ENCODE peak calls at places on chromosomes 4 and X, in eight cellular contexts. R is bronchial epithelial cell; N is mucosa of descending colon; E is left ventricle myocardium inferior; K is CD8-positive, alpha-beta T cell; Q is epithelial cell of proximal tubule; I is fibroblast of villous mesenchyme; G is BJ. W is an unnamed sample.

GRCh38 chr4:186932631-186933150 is 209.0 kb upstream of the FAT1 start:
- DNase-seq in R (peak; percentile 39), N (no peak), E (no peak), K (no peak), Q (no peak), I (peak; percentile 81), G (peak; percentile 74), W (no peak)

GRCh38 chr4:10281996-10282395 is 165.4 kb upstream of the WDR1 start:
- DNase-seq in R (peak; percentile 75), N (no peak), E (no peak), K (no peak), Q (no peak), I (no peak), G (no peak), W (peak; percentile 35)

GRCh38 chr4:83281326-83281725 is 3.3 kb downstream of the COQ2 start:
- DNase-seq in R (no peak), N (no peak), E (no peak), K (no peak), Q (no peak), I (no peak), G (no peak), W (no peak)

GRCh38 chr4:11487876-11488545 is 59.3 kb upstream of the HS3ST1 start:
- DNase-seq in R (peak; percentile 65), N (no peak), E (no peak), K (no peak), Q (no peak), I (peak; percentile 86), G (no peak), W (peak; percentile 69)

GRCh38 chr4:95304898-95305297 is 243.9 kb downstream of the UNC5C start:
- DNase-seq in R (peak; percentile 71), N (no peak), E (no peak), K (no peak), Q (peak; percentile 18), I (peak; percentile 70), G (no peak), W (peak; percentile 56)

GRCh38 chr4:56995525-56995924 is 16.8 kb downstream of the POLR2B start:
- DNase-seq in R (no peak), N (no peak), E (peak; percentile 69), K (no peak), Q (no peak), I (peak; percentile 88), G (peak; percentile 30), W (peak; percentile 14)

GRCh38 chr4:146654976-146655761 is 16.5 kb downstream of the POU4F2 start:
- DNase-seq in R (no peak), N (no peak), E (no peak), K (no peak), Q (no peak), I (peak; percentile 8), G (no peak), W (no peak)

GRCh38 chr4:139584784-139585183 is 28.8 kb upstream of the SETD7 start:
- DNase-seq in R (peak; percentile 37), N (no peak), E (no peak), K (no peak), Q (no peak), I (no peak), G (no peak), W (peak; percentile 65)

GRCh38 chr4:152970102-152970820 is 34.1 kb downstream of the FHDC1 start:
- DNase-seq in R (peak; percentile 94), N (no peak), E (no peak), K (no peak), Q (no peak), I (no peak), G (peak; percentile 57), W (peak; percentile 93)

GRCh38 chr4:90184560-90184959 is 57.4 kb downstream of the CCSER1 start:
- DNase-seq in R (no peak), N (no peak), E (no peak), K (no peak), Q (no peak), I (no peak), G (no peak), W (peak; percentile 20)

GRCh38 chrX:139058831-139059495 is 347.4 kb upstream of the FGF13 start:
- DNase-seq in R (peak; percentile 78), N (no peak), E (no peak), K (no peak), Q (peak; percentile 75), I (peak; percentile 7), G (no peak), W (peak; percentile 74)

GRCh38 chr4:74874785-74875367 is 58.0 kb upstream of the PARM1 start:
- DNase-seq in R (peak; percentile 78), N (no peak), E (no peak), K (no peak), Q (peak; percentile 33), I (peak; percentile 86), G (peak; percentile 4), W (peak; percentile 84)

GRCh38 chrX:9071031-9071650 is 37.2 kb upstream of the FAM9B start:
- DNase-seq in R (no peak), N (no peak), E (no peak), K (no peak), Q (no peak), I (no peak), G (no peak), W (peak; percentile 0)

GRCh38 chr4:76904646-76905190 is 6.8 kb upstream of the SOWAHB start:
- DNase-seq in R (peak; percentile 78), N (no peak), E (no peak), K (no peak), Q (no peak), I (no peak), G (no peak), W (peak; percentile 70)

GRCh38 chrX:18353931-18354368 is 538 bp downstream of the SCML2 start:
- DNase-seq in R (no peak), N (no peak), E (no peak), K (no peak), Q (no peak), I (no peak), G (no peak), W (no peak)

GRCh38 chrX:114611018-114611619 is 27.2 kb downstream of the HTR2C start:
- DNase-seq in R (peak; percentile 22), N (no peak), E (no peak), K (no peak), Q (no peak), I (peak; percentile 44), G (no peak), W (peak; percentile 44)

GRCh38 chr4:127709456-127709855 is 20.7 kb upstream of the SLC25A31 start:
- DNase-seq in R (peak; percentile 81), N (no peak), E (no peak), K (no peak), Q (no peak), I (no peak), G (no peak), W (peak; percentile 78)

GRCh38 chr4:8682725-8683124 is 90.2 kb downstream of the CPZ start:
- DNase-seq in R (no peak), N (no peak), E (no peak), K (no peak), Q (no peak), I (no peak), G (no peak), W (no peak)

GRCh38 chr4:8683462-8683861 is 90.9 kb downstream of the CPZ start:
- DNase-seq in R (no peak), N (no peak), E (no peak), K (no peak), Q (no peak), I (no peak), G (no peak), W (no peak)

GRCh38 chr4:8682296-8682695 is 89.7 kb downstream of the CPZ start:
- DNase-seq in R (no peak), N (no peak), E (no peak), K (no peak), Q (no peak), I (no peak), G (no peak), W (no peak)

GRCh38 chr4:8679032-8679431 is 86.5 kb downstream of the CPZ start:
- DNase-seq in R (no peak), N (no peak), E (no peak), K (no peak), Q (no peak), I (no peak), G (no peak), W (no peak)

DNA sequence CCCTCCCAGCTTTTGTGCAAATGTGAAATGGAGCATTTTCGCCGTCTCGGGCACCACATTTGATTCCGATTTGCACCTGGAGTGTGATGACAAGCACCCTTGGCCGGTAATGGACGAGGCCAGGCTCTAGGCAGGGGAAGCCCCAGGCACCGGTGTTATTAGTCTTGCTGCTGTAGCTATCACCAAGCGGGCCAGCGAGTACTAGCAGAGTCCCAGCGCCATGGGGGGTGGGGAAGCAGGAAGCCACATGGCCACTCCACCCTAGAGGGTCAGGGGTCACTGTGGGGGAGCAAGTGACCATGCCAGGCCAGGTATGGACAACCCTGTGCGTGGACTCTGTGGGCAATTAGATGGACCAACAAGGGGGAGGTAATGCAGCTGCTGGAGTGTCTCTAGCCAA is 88.8 kb downstream of the CPZ start:
- DNase-seq in R (no peak), N (no peak), E (no peak), K (no peak), Q (no peak), I (no peak), G (no peak), W (no peak)
- H3K4me3 ChIP-seq in R (no peak overlapping the region), N (no peak overlapping the region), E (no peak overlapping the region), K (no peak overlapping the region), Q (no peak overlapping the region), I (no peak overlapping the region), G (no peak overlapping the region), W (no peak overlapping the region)

DNA sequence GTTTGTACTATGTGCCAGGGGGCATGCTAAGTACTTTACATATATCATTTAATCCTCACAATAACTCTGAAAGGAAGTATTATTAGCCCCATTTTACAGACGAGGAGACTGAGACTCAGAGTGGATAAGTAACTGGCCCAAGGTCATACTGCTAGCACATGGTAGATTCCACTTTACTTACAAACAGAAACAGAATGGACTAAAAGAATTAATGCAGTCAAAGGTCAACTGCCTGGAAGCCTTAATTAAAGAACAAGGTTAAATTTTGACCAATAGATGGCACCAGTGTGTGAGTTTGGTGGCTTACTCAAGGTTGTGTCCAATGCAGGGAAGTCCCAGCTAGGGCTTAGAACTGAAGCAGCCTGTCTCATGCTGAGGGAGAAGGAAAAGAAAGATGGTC is 4.7 kb downstream of the RIPPLY1 start:
- DNase-seq in R (peak; percentile 61), N (no peak), E (no peak), K (no peak), Q (no peak), I (peak; percentile 69), G (no peak), W (peak; percentile 51)
- TF ChIP-seq CTCF in R (peak; percentile 38), N (no peak), E (peak; percentile 45), K (no peak), Q (peak; percentile 51), I (peak; percentile 31), G (peak; percentile 31), W (peak; percentile 32)

DNA sequence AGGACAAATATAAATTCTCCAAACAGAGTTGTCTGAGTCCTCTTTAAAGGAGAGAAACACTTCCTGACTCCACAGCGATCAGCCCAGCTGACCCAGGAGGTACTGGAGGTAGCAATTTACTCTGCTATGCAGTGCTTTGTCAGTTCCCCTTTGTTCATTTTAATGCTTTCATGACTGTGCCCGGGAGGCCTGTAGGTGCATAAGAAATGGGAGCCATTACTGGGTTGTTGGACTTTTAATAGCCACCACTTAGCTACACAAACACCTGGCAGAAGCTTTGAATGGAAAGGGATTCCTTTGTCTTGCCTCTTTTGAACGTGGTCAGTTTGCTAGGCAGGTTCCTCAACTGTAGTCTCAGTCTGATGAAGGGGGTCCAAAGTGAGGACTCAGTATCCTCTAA is 59.0 kb upstream of the AFF2 start:
- DNase-seq in R (no peak), N (no peak), E (no peak), K (no peak), Q (no peak), I (no peak), G (no peak), W (no peak)
- H3K4me3 ChIP-seq in R (no peak overlapping the region), N (no peak overlapping the region), E (no peak overlapping the region), K (no peak overlapping the region), Q (no peak overlapping the region), I (no peak overlapping the region), G (no peak overlapping the region), W (no peak overlapping the region)

GRCh38 chrX:56788717-56789122 is 59.7 kb downstream of the NBDY start:
- DNase-seq in R (peak; percentile 18), N (no peak), E (no peak), K (no peak), Q (no peak), I (no peak), G (no peak), W (no peak)
- TF ChIP-seq CTCF in R (peak; percentile 43), N (no peak), E (no peak), K (no peak), Q (peak; percentile 21), I (no peak), G (no peak), W (peak; percentile 36)